ENCODE peak calls at places on chromosomes 13 and 19, in five cellular contexts. C is fibroblast of pulmonary artery, E is breast epithelium, B is B cell, R is COR-L47. H is an unnamed sample.

GRCh38 chr19:50461066-50461875 is 15.0 kb upstream of the EMC10 start:
- DNase-seq in C (peak), E (peak), B (peak), R (peak), H (peak)

GRCh38 chr13:106349080-106349841 is 186.2 kb downstream of the EFNB2 start:
- DNase-seq in C (no peak), E (no peak), B (no peak), R (peak), H (no peak)

GRCh38 chr19:6660930-6661329 is 9.0 kb downstream of the TNFSF14 start:
- DNase-seq in C (no peak), E (no peak), B (no peak), R (no peak), H (no peak)

GRCh38 chr19:45097776-45098520 is 5.0 kb downstream of the PPP1R37 start:
- DNase-seq in C (peak), E (peak), B (no peak), R (no peak), H (no peak)

GRCh38 chr19:30001794-30002193 is 59.8 kb downstream of the URI1 start:
- DNase-seq in C (peak), E (no peak), B (no peak), R (no peak), H (no peak)

GRCh38 chr19:6593651-6594416 is 2.9 kb upstream of the CD70 start:
- DNase-seq in C (no peak), E (no peak), B (no peak), R (no peak), H (no peak)

GRCh38 chr19:7852851-7853759 is 21.1 kb downstream of the PRR36 start:
- DNase-seq in C (peak), E (peak), B (peak), R (peak), H (peak)

GRCh38 chr19:31349160-31349881 is at the start of gene TSHZ3:
- DNase-seq in C (peak), E (no peak), B (peak), R (no peak), H (no peak)

GRCh38 chr19:5672708-5673459 is 7.4 kb downstream of the MICOS13 start:
- DNase-seq in C (no peak), E (no peak), B (no peak), R (no peak), H (no peak)

GRCh38 chr13:25971499-25972145 is 80.2 kb downstream of the SHISA2 start:
- DNase-seq in C (no peak), E (no peak), B (no peak), R (no peak), H (no peak)

GRCh38 chr13:25732146-25732865 is 319.5 kb downstream of the SHISA2 start:
- DNase-seq in C (peak), E (no peak), B (no peak), R (no peak), H (no peak)

GRCh38 chr19:48934837-48935236 is 1.3 kb downstream of the DHDH start:
- DNase-seq in C (no peak), E (no peak), B (peak), R (no peak), H (no peak)

GRCh38 chr19:45883881-45884681 is 1.9 kb downstream of the IRF2BP1 start:
- DNase-seq in C (no peak), E (no peak), B (no peak), R (no peak), H (no peak)

GRCh38 chr13:39130298-39130697 is 92.0 kb downstream of the NHLRC3 start:
- DNase-seq in C (no peak), E (no peak), B (no peak), R (no peak), H (no peak)

GRCh38 chr19:43934055-43934984 is 762 bp downstream of the ZNF45 start:
- DNase-seq in C (no peak), E (no peak), B (no peak), R (no peak), H (peak)

GRCh38 chr13:88288326-88288725 is 617.2 kb downstream of the SLITRK5 start:
- DNase-seq in C (no peak), E (no peak), B (no peak), R (no peak), H (no peak)

GRCh38 chr19:48842744-48843162 is 6.5 kb upstream of the HSD17B14 start:
- DNase-seq in C (peak), E (no peak), B (peak), R (peak), H (peak)

GRCh38 chr19:45049073-45049736 is 10.4 kb downstream of the CLASRP start:
- DNase-seq in C (no peak), E (no peak), B (no peak), R (no peak), H (no peak)

GRCh38 chr13:101204270-101205011 is 211.9 kb downstream of the NALCN start:
- DNase-seq in C (no peak), E (no peak), B (no peak), R (no peak), H (no peak)